ENCODE peak calls at places on chromosome 20, in seven cellular contexts. B is kidney; Q is ovary; W is endothelial cell of umbilical vein; X is iPS DF 6.9; O is psoas muscle; I is CD4-positive, CD25-positive, alpha-beta regulatory T cell. L is an unnamed sample.

GRCh38 chr20:35978041-35978513 is 9.7 kb downstream of the CNBD2 start:
- DNase-seq in B (no peak), Q (no peak), W (no peak), X (no peak), O (no peak), I (no peak), L (no peak)

GRCh38 chr20:57869291-57869950 is 159.6 kb upstream of the PMEPA1 start:
- DNase-seq in B (no peak), Q (no peak), W (no peak), X (no peak), O (no peak), I (no peak), L (no peak)

GRCh38 chr20:43798591-43799149 is 71.9 kb upstream of the GTSF1L start:
- DNase-seq in B (no peak), Q (no peak), W (no peak), X (no peak), O (no peak), I (no peak), L (no peak)

GRCh38 chr20:25066386-25066785 is 8.4 kb upstream of the ACSS1 start:
- DNase-seq in B (no peak), Q (no peak), W (no peak), X (no peak), O (no peak), I (no peak), L (no peak)

GRCh38 chr20:37350655-37351574 is 5.0 kb downstream of the SRC start:
- DNase-seq in B (no peak), Q (no peak), W (no peak), X (no peak), O (no peak), I (no peak), L (no peak)

GRCh38 chr20:11155156-11155805 is 481.5 kb upstream of the JAG1 start:
- DNase-seq in B (no peak), Q (no peak), W (peak; percentile 75), X (no peak), O (no peak), I (no peak), L (no peak)

GRCh38 chr20:5504061-5504739 is 187.4 kb upstream of the PROKR2 start:
- DNase-seq in B (peak; percentile 81), Q (peak; percentile 18), W (peak; percentile 27), X (no peak), O (peak; percentile 61), I (no peak), L (no peak)

GRCh38 chr20:39849664-39850063 is 839.4 kb downstream of the MAFB start:
- DNase-seq in B (peak; percentile 94), Q (peak; percentile 64), W (peak; percentile 77), X (no peak), O (peak; percentile 86), I (no peak), L (peak; percentile 88)

GRCh38 chr20:271528-271927 is 14.0 kb downstream of the DEFB132 start:
- DNase-seq in B (no peak), Q (no peak), W (no peak), X (no peak), O (no peak), I (no peak), L (no peak)

GRCh38 chr20:7959484-7959883 is 19.2 kb upstream of the HAO1 start:
- DNase-seq in B (no peak), Q (no peak), W (no peak), X (no peak), O (no peak), I (no peak), L (peak; percentile 4)

GRCh38 chr20:24916412-24916811 is 32.7 kb upstream of the CST7 start:
- DNase-seq in B (no peak), Q (no peak), W (no peak), X (no peak), O (no peak), I (no peak), L (no peak)

GRCh38 chr20:37727247-37727956 is 33.6 kb downstream of the CTNNBL1 start:
- DNase-seq in B (no peak), Q (no peak), W (no peak), X (no peak), O (no peak), I (no peak), L (no peak)

GRCh38 chr20:58690351-58690750 is 2.2 kb upstream of the NPEPL1 start:
- DNase-seq in B (no peak), Q (no peak), W (no peak), X (no peak), O (no peak), I (no peak), L (no peak)

GRCh38 chr20:36355469-36356171 is 49.5 kb downstream of the DLGAP4 start:
- DNase-seq in B (no peak), Q (no peak), W (no peak), X (no peak), O (no peak), I (no peak), L (no peak)

GRCh38 chr20:56914532-56914931 is 285.4 kb downstream of the TFAP2C start:
- DNase-seq in B (no peak), Q (no peak), W (no peak), X (no peak), O (no peak), I (no peak), L (no peak)

GRCh38 chr20:61372151-61373054 is 120.3 kb downstream of the CDH4 start:
- DNase-seq in B (no peak), Q (no peak), W (no peak), X (no peak), O (no peak), I (no peak), L (no peak)

GRCh38 chr20:8163543-8163942 is 31.5 kb downstream of the PLCB1 start:
- DNase-seq in B (no peak), Q (no peak), W (no peak), X (no peak), O (no peak), I (no peak), L (no peak)

GRCh38 chr20:9079038-9079731 is 10.3 kb downstream of the PLCB4 start:
- DNase-seq in B (no peak), Q (no peak), W (no peak), X (no peak), O (no peak), I (no peak), L (no peak)

GRCh38 chr20:37276494-37277252 is 12.8 kb upstream of the MANBAL start:
- DNase-seq in B (no peak), Q (peak; percentile 86), W (peak; percentile 75), X (no peak), O (peak; percentile 33), I (no peak), L (peak; percentile 66)

GRCh38 chr20:40218296-40218955 is 470.6 kb downstream of the MAFB start:
- DNase-seq in B (no peak), Q (no peak), W (no peak), X (no peak), O (no peak), I (no peak), L (no peak)

GRCh38 chr20:62875419-62876355 is 14.1 kb upstream of the TCFL5 start:
- DNase-seq in B (peak; percentile 86), Q (peak; percentile 79), W (peak; percentile 77), X (no peak), O (peak; percentile 81), I (no peak), L (peak; percentile 69)

GRCh38 chr20:41563087-41563486 is 55.1 kb downstream of the CHD6 start:
- DNase-seq in B (no peak), Q (no peak), W (no peak), X (no peak), O (no peak), I (no peak), L (no peak)

GRCh38 chr20:23646106-23646958 is 8.6 kb upstream of the CST3 start:
- DNase-seq in B (no peak), Q (no peak), W (peak; percentile 71), X (no peak), O (no peak), I (no peak), L (peak; percentile 52)

DNA sequence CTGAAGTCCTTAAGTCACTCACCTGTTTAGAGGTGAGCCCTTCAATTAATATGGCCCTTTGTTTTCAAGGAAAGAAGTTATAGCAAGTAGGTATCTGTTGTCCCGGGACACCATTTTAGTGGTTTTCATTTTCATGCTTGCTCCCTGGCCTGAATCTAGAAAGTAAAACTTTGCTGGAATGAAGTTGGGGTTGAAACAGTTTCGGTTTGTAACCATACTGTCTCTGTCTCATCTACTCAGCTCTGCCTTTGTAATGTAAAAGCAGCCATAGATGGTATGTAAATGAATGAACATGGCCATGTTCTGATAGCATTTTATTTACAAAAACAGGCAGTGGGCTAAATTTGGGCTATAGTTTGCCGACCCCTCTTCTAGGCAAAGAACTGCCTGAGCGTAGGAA is 64.9 kb upstream of the GNRH2 start:
- DNase-seq in B (no peak), Q (no peak), W (no peak), X (no peak), O (no peak), I (no peak), L (no peak)
- H3K27ac ChIP-seq in B (no peak overlapping the region), Q (no peak overlapping the region), W (no peak overlapping the region), X (no peak overlapping the region), O (no peak overlapping the region), I (no peak overlapping the region), L (no peak overlapping the region)

GRCh38 chr20:18497603-18498002 is 578 bp upstream of the RBBP9 start:
- DNase-seq in B (no peak), Q (no peak), W (no peak), X (no peak), O (no peak), I (no peak), L (no peak)

GRCh38 chr20:18496740-18497592 is at the start of gene RBBP9:
- DNase-seq in B (peak; percentile 93), Q (peak; percentile 81), W (peak; percentile 85), X (peak; percentile 72), O (peak; percentile 87), I (peak; percentile 57), L (peak; percentile 80)

GRCh38 chr20:18496042-18496441 is 983 bp downstream of the RBBP9 start:
- DNase-seq in B (no peak), Q (no peak), W (peak; percentile 5), X (no peak), O (no peak), I (no peak), L (peak; percentile 36)
- H3K4me3 ChIP-seq in B (peak overlapping the region; percentile 73), Q (peak overlapping the region; percentile 54), W (peak overlapping the region; percentile 77), X (no peak overlapping the region), O (peak overlapping the region; percentile 90), I (peak overlapping the region; percentile 81), L (peak overlapping the region; percentile 75)

DNA sequence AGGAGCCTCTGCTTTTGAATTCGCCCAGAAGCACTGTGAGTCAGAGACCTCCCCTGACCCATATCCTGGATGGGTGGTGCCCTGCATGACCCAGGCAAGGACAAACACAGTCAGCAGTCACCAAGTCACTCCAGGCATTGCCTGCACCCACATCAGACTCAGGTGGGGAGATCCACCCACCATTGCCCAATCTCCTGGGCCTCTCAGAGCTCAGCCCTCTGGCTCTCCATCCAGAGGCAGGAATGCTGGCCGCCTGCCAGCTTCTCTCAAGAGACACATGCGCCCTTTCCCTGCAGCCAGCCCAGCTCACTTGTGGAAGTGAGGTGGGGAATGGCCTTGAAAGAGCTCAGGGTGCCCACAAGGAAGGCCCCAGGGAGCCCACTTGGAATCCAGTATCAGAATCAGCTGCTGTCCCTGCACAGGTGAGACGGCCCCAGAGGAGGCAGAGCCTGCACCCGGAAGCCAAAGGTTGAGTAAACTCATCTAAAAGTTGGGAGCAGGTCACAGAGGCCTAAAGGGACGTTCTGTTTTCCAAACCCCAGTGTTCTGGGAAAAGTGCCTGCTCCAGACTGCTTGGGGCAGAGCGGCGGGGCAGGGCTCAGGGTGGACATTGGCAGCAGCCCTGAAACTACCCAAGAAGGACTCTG is 129.8 kb downstream of the PREX1 start:
- DNase-seq in B (peak; percentile 97), Q (peak; percentile 39), W (peak; percentile 20), X (no peak), O (peak; percentile 72), I (no peak), L (peak; percentile 67)
- H3K27ac ChIP-seq in B (peak overlapping the region; percentile 50), Q (no peak overlapping the region), W (no peak overlapping the region), X (no peak overlapping the region), O (no peak overlapping the region), I (no peak overlapping the region), L (no peak overlapping the region)

GRCh38 chr20:2752631-2753455 is 47.6 kb downstream of the CPXM1 start:
- DNase-seq in B (peak; percentile 75), Q (peak; percentile 64), W (peak; percentile 42), X (no peak), O (no peak), I (peak; percentile 28), L (no peak)
- H3K4me3 ChIP-seq in B (no peak overlapping the region), Q (peak overlapping the region; percentile 46), W (no peak overlapping the region), X (peak overlapping the region; percentile 51), O (peak overlapping the region; percentile 55), I (peak overlapping the region; percentile 26), L (peak overlapping the region; percentile 37)